ENCODE peak calls at places on chromosome 17, in six cellular contexts. One of them, this sample, is unnamed.

GRCh38 chr17:39724731-39725130 is 5.6 kb downstream of the MIEN1 start:
- DNase-seq in stimulated activated CD8-positive, alpha-beta memory T cell treated with anti-CD3 and anti-CD28 coated beads, Interleukin-7, amount 100 ng/mL, for 1 hour: no peak
- DNase-seq in mucosa of descending colon: no peak
- DNase-seq in GM12865: no peak
- DNase-seq in EL: no peak
- DNase-seq in WERI-Rb-1: no peak
- DNase-seq in this sample: no peak

GRCh38 chr17:8681175-8681949 is 50.8 kb upstream of the MYH10 start:
- DNase-seq in stimulated activated CD8-positive, alpha-beta memory T cell treated with anti-CD3 and anti-CD28 coated beads, Interleukin-7, amount 100 ng/mL, for 1 hour: no peak
- DNase-seq in mucosa of descending colon: no peak
- DNase-seq in GM12865: no peak
- DNase-seq in EL: peak; percentile 24
- DNase-seq in WERI-Rb-1: no peak
- DNase-seq in this sample: no peak

GRCh38 chr17:35841505-35841904 is 27.2 kb downstream of the HEATR9 start:
- DNase-seq in stimulated activated CD8-positive, alpha-beta memory T cell treated with anti-CD3 and anti-CD28 coated beads, Interleukin-7, amount 100 ng/mL, for 1 hour: no peak
- DNase-seq in mucosa of descending colon: no peak
- DNase-seq in GM12865: no peak
- DNase-seq in EL: peak; percentile 30
- DNase-seq in WERI-Rb-1: no peak
- DNase-seq in this sample: no peak

GRCh38 chr17:69501591-69502468 is 87.3 kb downstream of the MAP2K6 start:
- DNase-seq in stimulated activated CD8-positive, alpha-beta memory T cell treated with anti-CD3 and anti-CD28 coated beads, Interleukin-7, amount 100 ng/mL, for 1 hour: no peak
- DNase-seq in mucosa of descending colon: peak; percentile 40
- DNase-seq in GM12865: peak; percentile 18
- DNase-seq in EL: peak; percentile 20
- DNase-seq in WERI-Rb-1: no peak
- DNase-seq in this sample: no peak

GRCh38 chr17:60423865-60424264 is 1.6 kb downstream of the CHCT1 start:
- DNase-seq in stimulated activated CD8-positive, alpha-beta memory T cell treated with anti-CD3 and anti-CD28 coated beads, Interleukin-7, amount 100 ng/mL, for 1 hour: no peak
- DNase-seq in mucosa of descending colon: no peak
- DNase-seq in GM12865: no peak
- DNase-seq in EL: no peak
- DNase-seq in WERI-Rb-1: no peak
- DNase-seq in this sample: no peak

GRCh38 chr17:77235370-77236080 is 94.8 kb downstream of the SEC14L1 start:
- DNase-seq in stimulated activated CD8-positive, alpha-beta memory T cell treated with anti-CD3 and anti-CD28 coated beads, Interleukin-7, amount 100 ng/mL, for 1 hour: no peak
- DNase-seq in mucosa of descending colon: no peak
- DNase-seq in GM12865: peak; percentile 88
- DNase-seq in EL: peak; percentile 83
- DNase-seq in WERI-Rb-1: no peak
- DNase-seq in this sample: no peak

GRCh38 chr17:8651013-8651412 is 20.5 kb upstream of the MYH10 start:
- DNase-seq in stimulated activated CD8-positive, alpha-beta memory T cell treated with anti-CD3 and anti-CD28 coated beads, Interleukin-7, amount 100 ng/mL, for 1 hour: no peak
- DNase-seq in mucosa of descending colon: no peak
- DNase-seq in GM12865: no peak
- DNase-seq in EL: no peak
- DNase-seq in WERI-Rb-1: no peak
- DNase-seq in this sample: no peak

GRCh38 chr17:51120357-51120738 is 320 bp downstream of the SPAG9 start:
- DNase-seq in stimulated activated CD8-positive, alpha-beta memory T cell treated with anti-CD3 and anti-CD28 coated beads, Interleukin-7, amount 100 ng/mL, for 1 hour: no peak
- DNase-seq in mucosa of descending colon: no peak
- DNase-seq in GM12865: peak; percentile 58
- DNase-seq in EL: no peak
- DNase-seq in WERI-Rb-1: peak; percentile 55
- DNase-seq in this sample: no peak

GRCh38 chr17:76213491-76213890 is 26.8 kb downstream of the RNF157 start:
- DNase-seq in stimulated activated CD8-positive, alpha-beta memory T cell treated with anti-CD3 and anti-CD28 coated beads, Interleukin-7, amount 100 ng/mL, for 1 hour: no peak
- DNase-seq in mucosa of descending colon: no peak
- DNase-seq in GM12865: no peak
- DNase-seq in EL: no peak
- DNase-seq in WERI-Rb-1: no peak
- DNase-seq in this sample: no peak

GRCh38 chr17:41777579-41778188 is 8.8 kb downstream of the JUP start:
- DNase-seq in stimulated activated CD8-positive, alpha-beta memory T cell treated with anti-CD3 and anti-CD28 coated beads, Interleukin-7, amount 100 ng/mL, for 1 hour: no peak
- DNase-seq in mucosa of descending colon: peak; percentile 71
- DNase-seq in GM12865: no peak
- DNase-seq in EL: peak; percentile 91
- DNase-seq in WERI-Rb-1: peak; percentile 66
- DNase-seq in this sample: peak; percentile 66

GRCh38 chr17:19579867-19580565 is 46.4 kb downstream of the SLC47A1 start:
- DNase-seq in stimulated activated CD8-positive, alpha-beta memory T cell treated with anti-CD3 and anti-CD28 coated beads, Interleukin-7, amount 100 ng/mL, for 1 hour: no peak
- DNase-seq in mucosa of descending colon: no peak
- DNase-seq in GM12865: no peak
- DNase-seq in EL: peak; percentile 9
- DNase-seq in WERI-Rb-1: peak; percentile 42
- DNase-seq in this sample: no peak

GRCh38 chr17:15963670-15964110 is 18.8 kb downstream of the ADORA2B start:
- DNase-seq in stimulated activated CD8-positive, alpha-beta memory T cell treated with anti-CD3 and anti-CD28 coated beads, Interleukin-7, amount 100 ng/mL, for 1 hour: no peak
- DNase-seq in mucosa of descending colon: no peak
- DNase-seq in GM12865: no peak
- DNase-seq in EL: peak; percentile 59
- DNase-seq in WERI-Rb-1: no peak
- DNase-seq in this sample: no peak

GRCh38 chr17:11269210-11269609 is 28.2 kb downstream of the SHISA6 start:
- DNase-seq in stimulated activated CD8-positive, alpha-beta memory T cell treated with anti-CD3 and anti-CD28 coated beads, Interleukin-7, amount 100 ng/mL, for 1 hour: no peak
- DNase-seq in mucosa of descending colon: no peak
- DNase-seq in GM12865: no peak
- DNase-seq in EL: no peak
- DNase-seq in WERI-Rb-1: no peak
- DNase-seq in this sample: no peak

GRCh38 chr17:60079401-60079861 is 710 bp upstream of the HEATR6 start:
- DNase-seq in stimulated activated CD8-positive, alpha-beta memory T cell treated with anti-CD3 and anti-CD28 coated beads, Interleukin-7, amount 100 ng/mL, for 1 hour: no peak
- DNase-seq in mucosa of descending colon: no peak
- DNase-seq in GM12865: no peak
- DNase-seq in EL: peak; percentile 58
- DNase-seq in WERI-Rb-1: peak; percentile 21
- DNase-seq in this sample: no peak

GRCh38 chr17:8117367-8117979 is 841 bp downstream of the ALOXE3 start:
- DNase-seq in stimulated activated CD8-positive, alpha-beta memory T cell treated with anti-CD3 and anti-CD28 coated beads, Interleukin-7, amount 100 ng/mL, for 1 hour: no peak
- DNase-seq in mucosa of descending colon: no peak
- DNase-seq in GM12865: no peak
- DNase-seq in EL: peak; percentile 18
- DNase-seq in WERI-Rb-1: no peak
- DNase-seq in this sample: no peak

GRCh38 chr17:67049025-67049739 is 4.8 kb downstream of the CACNG1 start:
- DNase-seq in stimulated activated CD8-positive, alpha-beta memory T cell treated with anti-CD3 and anti-CD28 coated beads, Interleukin-7, amount 100 ng/mL, for 1 hour: no peak
- DNase-seq in mucosa of descending colon: no peak
- DNase-seq in GM12865: no peak
- DNase-seq in EL: no peak
- DNase-seq in WERI-Rb-1: no peak
- DNase-seq in this sample: no peak

GRCh38 chr17:75845933-75846700 is 1.9 kb upstream of the UNC13D start:
- DNase-seq in stimulated activated CD8-positive, alpha-beta memory T cell treated with anti-CD3 and anti-CD28 coated beads, Interleukin-7, amount 100 ng/mL, for 1 hour: no peak
- DNase-seq in mucosa of descending colon: peak; percentile 64
- DNase-seq in GM12865: no peak
- DNase-seq in EL: no peak
- DNase-seq in WERI-Rb-1: no peak
- DNase-seq in this sample: no peak

GRCh38 chr17:42832213-42832933 is 824 bp upstream of the PSME3 start:
- DNase-seq in stimulated activated CD8-positive, alpha-beta memory T cell treated with anti-CD3 and anti-CD28 coated beads, Interleukin-7, amount 100 ng/mL, for 1 hour: no peak
- DNase-seq in mucosa of descending colon: no peak
- DNase-seq in GM12865: no peak
- DNase-seq in EL: no peak
- DNase-seq in WERI-Rb-1: no peak
- DNase-seq in this sample: no peak

GRCh38 chr17:82416771-82417170 is 1.4 kb upstream of the HEXD start:
- DNase-seq in stimulated activated CD8-positive, alpha-beta memory T cell treated with anti-CD3 and anti-CD28 coated beads, Interleukin-7, amount 100 ng/mL, for 1 hour: no peak
- DNase-seq in mucosa of descending colon: no peak
- DNase-seq in GM12865: no peak
- DNase-seq in EL: no peak
- DNase-seq in WERI-Rb-1: no peak
- DNase-seq in this sample: no peak

GRCh38 chr17:66945451-66945850 is 19.1 kb upstream of the CACNG4 start:
- DNase-seq in stimulated activated CD8-positive, alpha-beta memory T cell treated with anti-CD3 and anti-CD28 coated beads, Interleukin-7, amount 100 ng/mL, for 1 hour: no peak
- DNase-seq in mucosa of descending colon: no peak
- DNase-seq in GM12865: no peak
- DNase-seq in EL: no peak
- DNase-seq in WERI-Rb-1: no peak
- DNase-seq in this sample: no peak

GRCh38 chr17:27756467-27757371 is 43.6 kb downstream of the NOS2 start:
- DNase-seq in stimulated activated CD8-positive, alpha-beta memory T cell treated with anti-CD3 and anti-CD28 coated beads, Interleukin-7, amount 100 ng/mL, for 1 hour: peak; percentile 21
- DNase-seq in mucosa of descending colon: peak; percentile 62
- DNase-seq in GM12865: peak; percentile 73
- DNase-seq in EL: peak; percentile 44
- DNase-seq in WERI-Rb-1: peak; percentile 61
- DNase-seq in this sample: no peak

GRCh38 chr17:50149099-50149424 is 1.4 kb downstream of the PPP1R9B start:
- DNase-seq in stimulated activated CD8-positive, alpha-beta memory T cell treated with anti-CD3 and anti-CD28 coated beads, Interleukin-7, amount 100 ng/mL, for 1 hour: no peak
- DNase-seq in mucosa of descending colon: no peak
- DNase-seq in GM12865: no peak
- DNase-seq in EL: no peak
- DNase-seq in WERI-Rb-1: no peak
- DNase-seq in this sample: no peak

GRCh38 chr17:43449470-43450202 is 34.1 kb upstream of the DHX8 start:
- DNase-seq in stimulated activated CD8-positive, alpha-beta memory T cell treated with anti-CD3 and anti-CD28 coated beads, Interleukin-7, amount 100 ng/mL, for 1 hour: no peak
- DNase-seq in mucosa of descending colon: no peak
- DNase-seq in GM12865: no peak
- DNase-seq in EL: no peak
- DNase-seq in WERI-Rb-1: no peak
- DNase-seq in this sample: no peak

GRCh38 chr17:19652595-19652994 is 4.0 kb downstream of the ALDH3A2 start:
- DNase-seq in stimulated activated CD8-positive, alpha-beta memory T cell treated with anti-CD3 and anti-CD28 coated beads, Interleukin-7, amount 100 ng/mL, for 1 hour: no peak
- DNase-seq in mucosa of descending colon: no peak
- DNase-seq in GM12865: no peak
- DNase-seq in EL: no peak
- DNase-seq in WERI-Rb-1: no peak
- DNase-seq in this sample: no peak

GRCh38 chr17:688100-688989 is 26.3 kb downstream of the VPS53 start:
- DNase-seq in stimulated activated CD8-positive, alpha-beta memory T cell treated with anti-CD3 and anti-CD28 coated beads, Interleukin-7, amount 100 ng/mL, for 1 hour: no peak
- DNase-seq in mucosa of descending colon: peak; percentile 55
- DNase-seq in GM12865: peak; percentile 26
- DNase-seq in EL: peak; percentile 38
- DNase-seq in WERI-Rb-1: peak; percentile 20
- DNase-seq in this sample: peak; percentile 14

GRCh38 chr17:32007463-32008298 is 498 bp downstream of the LRRC37B start:
- DNase-seq in stimulated activated CD8-positive, alpha-beta memory T cell treated with anti-CD3 and anti-CD28 coated beads, Interleukin-7, amount 100 ng/mL, for 1 hour: no peak
- DNase-seq in mucosa of descending colon: peak; percentile 57
- DNase-seq in GM12865: peak; percentile 45
- DNase-seq in EL: peak; percentile 32
- DNase-seq in WERI-Rb-1: peak; percentile 59
- DNase-seq in this sample: no peak

GRCh38 chr17:31508310-31509094 is 117.0 kb downstream of the RAB11FIP4 start:
- DNase-seq in stimulated activated CD8-positive, alpha-beta memory T cell treated with anti-CD3 and anti-CD28 coated beads, Interleukin-7, amount 100 ng/mL, for 1 hour: peak; percentile 42
- DNase-seq in mucosa of descending colon: peak; percentile 32
- DNase-seq in GM12865: peak; percentile 84
- DNase-seq in EL: no peak
- DNase-seq in WERI-Rb-1: peak; percentile 37
- DNase-seq in this sample: no peak

GRCh38 chr17:77543779-77544178 is 403.0 kb downstream of the SEC14L1 start:
- DNase-seq in stimulated activated CD8-positive, alpha-beta memory T cell treated with anti-CD3 and anti-CD28 coated beads, Interleukin-7, amount 100 ng/mL, for 1 hour: no peak
- DNase-seq in mucosa of descending colon: peak; percentile 54
- DNase-seq in GM12865: no peak
- DNase-seq in EL: no peak
- DNase-seq in WERI-Rb-1: no peak
- DNase-seq in this sample: no peak

GRCh38 chr17:53948323-53948722 is 125.6 kb downstream of the KIF2B start:
- DNase-seq in stimulated activated CD8-positive, alpha-beta memory T cell treated with anti-CD3 and anti-CD28 coated beads, Interleukin-7, amount 100 ng/mL, for 1 hour: no peak
- DNase-seq in mucosa of descending colon: no peak
- DNase-seq in GM12865: no peak
- DNase-seq in EL: no peak
- DNase-seq in WERI-Rb-1: no peak
- DNase-seq in this sample: no peak

GRCh38 chr17:75850928-75851692 is 4.0 kb downstream of the WBP2 start:
- DNase-seq in stimulated activated CD8-positive, alpha-beta memory T cell treated with anti-CD3 and anti-CD28 coated beads, Interleukin-7, amount 100 ng/mL, for 1 hour: no peak
- DNase-seq in mucosa of descending colon: no peak
- DNase-seq in GM12865: no peak
- DNase-seq in EL: no peak
- DNase-seq in WERI-Rb-1: no peak
- DNase-seq in this sample: no peak

GRCh38 chr17:78403822-78404221 is 25.4 kb downstream of the PGS1 start:
- DNase-seq in stimulated activated CD8-positive, alpha-beta memory T cell treated with anti-CD3 and anti-CD28 coated beads, Interleukin-7, amount 100 ng/mL, for 1 hour: no peak
- DNase-seq in mucosa of descending colon: no peak
- DNase-seq in GM12865: no peak
- DNase-seq in EL: no peak
- DNase-seq in WERI-Rb-1: no peak
- DNase-seq in this sample: no peak